ENCODE peak calls at places on chromosome 21, in four cellular contexts. Z is stomach, Q is cardiac muscle cell, O is uterus. M is an unnamed sample.
A peak's percentile ranks its signal among the peaks of the same experiment; 100 is the strongest.

GRCh38 chr21:35617491-35617890 is 442.8 kb downstream of the SETD4 start:
- DNase-seq in Z (no peak), Q (no peak), O (no peak), M (no peak)

GRCh38 chr21:41478319-41479177 is 29.4 kb downstream of the TMPRSS2 start:
- DNase-seq in Z (no peak), O (no peak), Q (peak; percentile 22), M (no peak)

GRCh38 chr21:16154961-16155360 is 425.2 kb downstream of the USP25 start:
- DNase-seq in O (no peak), Q (no peak), Z (no peak), M (no peak)

GRCh38 chr21:44762221-44763049 is 39.2 kb downstream of the UBE2G2 start:
- DNase-seq in Z (no peak), O (no peak), Q (no peak), M (no peak)

GRCh38 chr21:35051287-35051818 is 2.3 kb upstream of the RUNX1 start:
- DNase-seq in Q (peak; percentile 95), O (peak; percentile 32), Z (peak; percentile 89), M (no peak)

GRCh38 chr21:44533891-44534627 is 5.9 kb downstream of the KRTAP10-1 start:
- DNase-seq in Q (no peak), O (no peak), Z (no peak), M (no peak)

GRCh38 chr21:31347435-31348032 is 3.5 kb upstream of the TIAM1 start:
- DNase-seq in O (no peak), Z (no peak), Q (peak; percentile 68), M (no peak)

GRCh38 chr21:35222541-35222941 is 173.4 kb upstream of the RUNX1 start:
- DNase-seq in Q (peak; percentile 39), Z (no peak), O (no peak), M (no peak)

GRCh38 chr21:41346758-41347157 is 15.1 kb upstream of the MX2 start:
- DNase-seq in Q (no peak), Z (no peak), O (no peak), M (no peak)

GRCh38 chr21:15967661-15968060 is 237.9 kb downstream of the USP25 start:
- DNase-seq in Q (peak; percentile 22), Z (no peak), O (no peak), M (no peak)

GRCh38 chr21:43209575-43210453 is 41.0 kb downstream of the CRYAA start:
- DNase-seq in Z (no peak), Q (peak; percentile 85), O (peak; percentile 10), M (peak; percentile 29)

GRCh38 chr21:25708467-25709065 is 26.1 kb downstream of the ATP5PF start:
- DNase-seq in Z (peak; percentile 40), Q (peak; percentile 69), O (peak; percentile 22), M (no peak)

GRCh38 chr21:34835526-34835925 is 166.7 kb downstream of the CLIC6 start:
- DNase-seq in O (peak; percentile 41), Q (peak; percentile 69), Z (no peak), M (no peak)

GRCh38 chr21:41630917-41631316 is 123.0 kb upstream of the TMPRSS2 start:
- DNase-seq in Z (no peak), O (no peak), Q (no peak), M (no peak)

GRCh38 chr21:15894596-15894995 is 164.8 kb downstream of the USP25 start:
- DNase-seq in O (no peak), Q (peak; percentile 41), Z (no peak), M (no peak)

GRCh38 chr21:33901421-33902288 is 13.9 kb downstream of the ATP5PO start:
- DNase-seq in O (peak; percentile 30), Q (peak; percentile 84), Z (no peak), M (no peak)

GRCh38 chr21:45041351-45041805 is 33.0 kb upstream of the ADARB1 start:
- DNase-seq in Q (peak; percentile 96), Z (peak; percentile 50), O (peak; percentile 87), M (peak; percentile 95)

GRCh38 chr21:43367296-43367695 is 59.6 kb downstream of the SIK1 start:
- DNase-seq in Q (no peak), O (no peak), Z (no peak), M (no peak)

GRCh38 chr21:26769613-26770188 is 75.5 kb downstream of the ADAMTS1 start:
- DNase-seq in Q (peak; percentile 77), Z (no peak), O (no peak), M (no peak)

GRCh38 chr21:36111238-36111637 is 23.6 kb upstream of the CBR3 start:
- DNase-seq in Q (no peak), Z (no peak), O (no peak), M (no peak)

GRCh38 chr21:22356663-22357062 is 1358.5 kb downstream of the NCAM2 start:
- DNase-seq in Q (no peak), Z (no peak), O (no peak), M (no peak)
- H3K27ac ChIP-seq in Q (no peak overlapping the region), Z (no peak overlapping the region), O (peak overlapping the region; percentile 7), M (no peak overlapping the region)

DNA sequence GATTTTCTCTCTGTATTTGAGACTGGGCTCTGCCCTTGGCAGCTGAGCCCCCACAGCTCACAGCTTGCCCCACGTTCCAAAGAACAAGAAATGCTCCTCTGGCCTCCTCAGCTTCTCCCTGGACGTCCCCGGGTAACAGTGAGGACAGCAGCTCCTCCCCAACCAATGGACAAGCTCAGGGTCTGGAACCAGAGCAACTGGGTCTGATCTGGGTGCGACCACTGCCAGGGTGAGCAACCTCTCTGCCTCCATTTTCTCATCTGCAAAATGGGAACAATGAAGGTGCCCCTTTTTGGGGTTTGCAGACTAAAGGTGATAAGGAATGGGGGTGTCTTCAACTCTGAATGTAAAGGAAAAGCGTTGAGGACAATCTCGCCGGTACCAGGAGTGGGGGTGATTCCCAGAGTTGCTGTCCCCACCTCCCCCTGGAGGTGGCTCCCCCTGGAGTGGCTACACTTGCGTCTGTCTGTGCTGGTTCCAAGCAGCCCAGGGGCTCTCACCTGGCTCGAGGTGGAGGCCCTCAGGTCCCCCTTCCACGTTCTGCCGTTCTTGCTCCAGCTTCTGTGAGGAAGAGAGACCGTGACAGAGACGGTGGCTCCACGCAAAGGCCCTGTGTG is 6.9 kb downstream of the C21orf58 start:
- DNase-seq in Z (no peak), Q (no peak), O (no peak), M (no peak)
- H3K36me3 ChIP-seq in Z (no peaks in the 10 kb centered on the region), Q (no peaks in the 10 kb centered on the region), O (no peaks in the 10 kb centered on the region), M (no peaks in the 10 kb centered on the region)

GRCh38 chr21:39124852-39125251 is 58.4 kb downstream of the PSMG1 start:
- DNase-seq in Z (no peak), O (no peak), Q (no peak), M (no peak)

GRCh38 chr21:39126486-39126806 is 56.8 kb downstream of the PSMG1 start:
- DNase-seq in Q (no peak), Z (no peak), O (no peak), M (no peak)

GRCh38 chr21:39127506-39127905 is 55.7 kb downstream of the PSMG1 start:
- DNase-seq in Z (no peak), O (no peak), Q (no peak), M (no peak)

GRCh38 chr21:39123375-39123774 is 59.9 kb downstream of the PSMG1 start:
- DNase-seq in Q (no peak), O (no peak), Z (no peak), M (no peak)

GRCh38 chr21:39125752-39126485 is 57.3 kb downstream of the PSMG1 start:
- DNase-seq in Z (peak; percentile 55), O (no peak), Q (peak; percentile 83), M (no peak)
- H3K27ac ChIP-seq in Z (no peak overlapping the region), O (no peak overlapping the region), Q (peak overlapping the region; percentile 90), M (peak overlapping the region; percentile 66)

DNA sequence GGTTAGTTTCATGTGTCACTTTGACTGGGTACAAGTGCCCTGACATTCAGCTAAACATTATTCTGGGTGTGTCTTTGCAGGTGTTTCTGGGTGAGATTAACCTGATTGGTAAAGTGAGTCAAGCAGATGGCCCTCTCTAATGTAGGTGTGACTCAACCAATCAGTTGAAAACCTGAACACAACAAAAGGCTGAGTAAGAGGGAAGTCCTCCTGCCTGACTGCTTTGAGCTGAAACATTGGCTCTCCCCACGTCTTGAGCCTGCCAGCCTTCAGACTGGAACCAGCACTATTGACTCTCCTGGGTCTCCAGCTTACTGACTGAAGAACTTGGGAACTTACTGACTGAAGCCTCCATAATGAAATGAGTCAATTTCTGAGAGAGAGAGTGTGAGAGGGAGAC is 70.0 kb upstream of the C21orf91 start:
- DNase-seq in O (no peak), Q (no peak), Z (no peak), M (no peak)
- H3K36me3 ChIP-seq in O (no peaks in the 10 kb centered on the region), Q (no peaks in the 10 kb centered on the region), Z (no peaks in the 10 kb centered on the region), M (no peaks in the 10 kb centered on the region)

GRCh38 chr21:22468893-22469292 is 1470.7 kb downstream of the NCAM2 start:
- DNase-seq in Z (no peak), Q (no peak), O (no peak), M (no peak)

GRCh38 chr21:22476726-22477646 is 1478.8 kb downstream of the NCAM2 start:
- DNase-seq in Q (no peak), Z (no peak), O (no peak), M (no peak)

GRCh38 chr21:22476214-22476613 is 1478.0 kb downstream of the NCAM2 start:
- DNase-seq in O (no peak), Z (no peak), Q (no peak), M (no peak)

DNA sequence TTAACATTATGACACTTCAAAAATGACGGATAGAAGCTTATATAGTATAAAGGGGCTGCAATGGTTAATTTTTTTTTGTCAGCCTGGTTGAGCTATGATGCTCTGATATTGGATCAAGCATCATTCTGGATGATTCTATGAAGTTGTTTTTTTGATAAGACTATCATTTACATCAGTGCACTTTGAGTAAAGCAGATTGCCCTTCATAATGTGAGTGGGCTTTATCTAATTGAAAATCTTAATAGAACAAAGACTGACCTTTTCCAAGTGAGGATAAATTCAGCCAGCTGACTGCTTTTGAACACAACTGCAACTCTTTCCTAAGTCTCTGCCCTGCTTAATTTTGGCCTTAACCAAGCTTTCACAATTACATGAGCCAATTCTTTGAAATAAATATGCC is 1476.2 kb downstream of the NCAM2 start:
- DNase-seq in Q (no peak), Z (no peak), O (no peak), M (no peak)
- H3K27ac ChIP-seq in Q (no peak overlapping the region), Z (no peak overlapping the region), O (no peak overlapping the region), M (no peak overlapping the region)

GRCh38 chr21:38824124-38824822 is 18.5 kb downstream of the ETS2 start:
- DNase-seq in O (no peak), Q (no peak), Z (no peak), M (no peak)

GRCh38 chr21:38821959-38822682 is 16.4 kb downstream of the ETS2 start:
- DNase-seq in Z (no peak), O (no peak), Q (no peak), M (peak; percentile 72)

GRCh38 chr21:38825269-38825668 is 19.5 kb downstream of the ETS2 start:
- DNase-seq in Z (no peak), O (no peak), Q (no peak), M (no peak)

GRCh38 chr21:38822754-38823374 is 17.1 kb downstream of the ETS2 start:
- DNase-seq in O (no peak), Q (no peak), Z (no peak), M (peak; percentile 91)

DNA sequence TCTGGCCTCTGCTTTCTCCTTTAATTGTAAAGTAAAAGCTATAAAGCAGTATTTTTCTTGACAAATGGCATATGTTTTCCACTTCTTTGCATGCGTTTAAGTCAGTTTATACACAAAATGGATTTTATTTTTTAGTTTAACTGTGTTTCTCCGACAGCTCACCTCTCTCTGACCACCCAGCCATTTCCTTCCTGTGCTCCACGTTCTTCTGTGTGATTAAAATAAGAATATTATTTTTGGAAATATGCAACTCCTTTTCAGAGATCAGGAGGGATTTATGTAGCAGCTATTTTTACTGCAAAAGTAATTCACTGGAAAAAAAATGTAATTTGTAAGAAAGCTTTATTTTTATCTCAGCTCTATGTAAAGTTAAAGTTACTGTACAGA is 18.0 kb downstream of the ETS2 start:
- DNase-seq in Z (no peak), O (no peak), Q (no peak), M (no peak)
- H3K36me3 ChIP-seq in Z (peaks cover 45% of the 10 kb centered on the region), O (no peaks in the 10 kb centered on the region), Q (peaks cover 51% of the 10 kb centered on the region), M (peaks cover 52% of the 10 kb centered on the region)

GRCh38 chr21:37412603-37413360 is 46.2 kb downstream of the DYRK1A start:
- DNase-seq in Q (peak; percentile 30), O (no peak), Z (no peak), M (no peak)
- H3K27ac ChIP-seq in Q (peak overlapping the region; percentile 50), O (peak overlapping the region; percentile 10), Z (no peak overlapping the region), M (peak overlapping the region; percentile 46)